ENCODE peak calls at places on chromosomes 2 and 18, in six cellular contexts. One of them, this sample, is unnamed.

GRCh38 chr18:13099113-13099512 is 108.0 kb downstream of the CEP192 start:
- DNase-seq in AG04450: no peak
- DNase-seq in ovary: no peak
- DNase-seq in cardiac fibroblast: no peak
- DNase-seq in trophoblast cell: no peak
- DNase-seq in CD4-positive, alpha-beta memory T cell: no peak
- DNase-seq in this sample: no peak

GRCh38 chr2:186588940-186589732 is 720 bp upstream of the ITGAV start:
- DNase-seq in AG04450: no peak
- DNase-seq in ovary: peak
- DNase-seq in cardiac fibroblast: no peak
- DNase-seq in trophoblast cell: no peak
- DNase-seq in CD4-positive, alpha-beta memory T cell: no peak
- DNase-seq in this sample: no peak

GRCh38 chr2:217989221-217989948 is 13.4 kb downstream of the TNS1 start:
- DNase-seq in AG04450: no peak
- DNase-seq in ovary: no peak
- DNase-seq in cardiac fibroblast: no peak
- DNase-seq in trophoblast cell: no peak
- DNase-seq in CD4-positive, alpha-beta memory T cell: no peak
- DNase-seq in this sample: peak

GRCh38 chr2:67840460-67841068 is 222.2 kb downstream of the C1D start:
- DNase-seq in AG04450: peak
- DNase-seq in ovary: peak
- DNase-seq in cardiac fibroblast: peak
- DNase-seq in trophoblast cell: peak
- DNase-seq in CD4-positive, alpha-beta memory T cell: no peak
- DNase-seq in this sample: peak

GRCh38 chr2:44638649-44639048 is 276.9 kb downstream of the CAMKMT start:
- DNase-seq in AG04450: no peak
- DNase-seq in ovary: no peak
- DNase-seq in cardiac fibroblast: no peak
- DNase-seq in trophoblast cell: no peak
- DNase-seq in CD4-positive, alpha-beta memory T cell: no peak
- DNase-seq in this sample: no peak

GRCh38 chr2:193556766-193557470 is 1362.2 kb upstream of the TMEFF2 start:
- DNase-seq in AG04450: no peak
- DNase-seq in ovary: no peak
- DNase-seq in cardiac fibroblast: no peak
- DNase-seq in trophoblast cell: no peak
- DNase-seq in CD4-positive, alpha-beta memory T cell: no peak
- DNase-seq in this sample: no peak

GRCh38 chr18:57629399-57629798 is 7.8 kb upstream of the NARS1 start:
- DNase-seq in AG04450: no peak
- DNase-seq in ovary: no peak
- DNase-seq in cardiac fibroblast: no peak
- DNase-seq in trophoblast cell: no peak
- DNase-seq in CD4-positive, alpha-beta memory T cell: no peak
- DNase-seq in this sample: no peak

GRCh38 chr2:127826047-127826446 is 15.1 kb upstream of the WDR33 start:
- DNase-seq in AG04450: no peak
- DNase-seq in ovary: no peak
- DNase-seq in cardiac fibroblast: no peak
- DNase-seq in trophoblast cell: no peak
- DNase-seq in CD4-positive, alpha-beta memory T cell: no peak
- DNase-seq in this sample: no peak

GRCh38 chr2:191351921-191352320 is 106.7 kb downstream of the MYO1B start:
- DNase-seq in AG04450: no peak
- DNase-seq in ovary: no peak
- DNase-seq in cardiac fibroblast: no peak
- DNase-seq in trophoblast cell: no peak
- DNase-seq in CD4-positive, alpha-beta memory T cell: no peak
- DNase-seq in this sample: no peak

GRCh38 chr2:182980652-182981051 is 57.6 kb downstream of the NCKAP1 start:
- DNase-seq in AG04450: no peak
- DNase-seq in ovary: no peak
- DNase-seq in cardiac fibroblast: no peak
- DNase-seq in trophoblast cell: no peak
- DNase-seq in CD4-positive, alpha-beta memory T cell: no peak
- DNase-seq in this sample: no peak

GRCh38 chr2:156157670-156158069 is 174.9 kb downstream of the NR4A2 start:
- DNase-seq in AG04450: no peak
- DNase-seq in ovary: no peak
- DNase-seq in cardiac fibroblast: no peak
- DNase-seq in trophoblast cell: no peak
- DNase-seq in CD4-positive, alpha-beta memory T cell: no peak
- DNase-seq in this sample: no peak

GRCh38 chr18:22322251-22322691 is 95.4 kb downstream of the CTAGE1 start:
- DNase-seq in AG04450: no peak
- DNase-seq in ovary: peak
- DNase-seq in cardiac fibroblast: peak
- DNase-seq in trophoblast cell: no peak
- DNase-seq in CD4-positive, alpha-beta memory T cell: no peak
- DNase-seq in this sample: no peak

GRCh38 chr2:199581935-199582336 is 124.2 kb upstream of the SATB2 start:
- DNase-seq in AG04450: no peak
- DNase-seq in ovary: no peak
- DNase-seq in cardiac fibroblast: peak
- DNase-seq in trophoblast cell: no peak
- DNase-seq in CD4-positive, alpha-beta memory T cell: no peak
- DNase-seq in this sample: no peak

GRCh38 chr2:199583676-199584075 is 125.9 kb upstream of the SATB2 start:
- DNase-seq in AG04450: no peak
- DNase-seq in ovary: no peak
- DNase-seq in cardiac fibroblast: no peak
- DNase-seq in trophoblast cell: no peak
- DNase-seq in CD4-positive, alpha-beta memory T cell: no peak
- DNase-seq in this sample: no peak

GRCh38 chr2:199581504-199581903 is 123.8 kb upstream of the SATB2 start:
- DNase-seq in AG04450: no peak
- DNase-seq in ovary: no peak
- DNase-seq in cardiac fibroblast: no peak
- DNase-seq in trophoblast cell: no peak
- DNase-seq in CD4-positive, alpha-beta memory T cell: no peak
- DNase-seq in this sample: no peak
- H3K4me3 ChIP-seq in AG04450: peak
- H3K4me3 ChIP-seq in ovary: peak
- H3K4me3 ChIP-seq in cardiac fibroblast: no peak
- H3K4me3 ChIP-seq in trophoblast cell: no peak
- H3K4me3 ChIP-seq in CD4-positive, alpha-beta memory T cell: no peak
- H3K4me3 ChIP-seq in this sample: no peak

GRCh38 chr2:97805776-97806175 is 92.4 kb downstream of the ZAP70 start:
- DNase-seq in AG04450: no peak
- DNase-seq in ovary: no peak
- DNase-seq in cardiac fibroblast: no peak
- DNase-seq in trophoblast cell: no peak
- DNase-seq in CD4-positive, alpha-beta memory T cell: no peak
- DNase-seq in this sample: no peak

GRCh38 chr2:97812916-97813315 is 99.5 kb downstream of the ZAP70 start:
- DNase-seq in AG04450: no peak
- DNase-seq in ovary: no peak
- DNase-seq in cardiac fibroblast: no peak
- DNase-seq in trophoblast cell: no peak
- DNase-seq in CD4-positive, alpha-beta memory T cell: no peak
- DNase-seq in this sample: peak

GRCh38 chr2:97806738-97807618 is 93.6 kb downstream of the ZAP70 start:
- DNase-seq in AG04450: peak
- DNase-seq in ovary: peak
- DNase-seq in cardiac fibroblast: peak
- DNase-seq in trophoblast cell: peak
- DNase-seq in CD4-positive, alpha-beta memory T cell: peak
- DNase-seq in this sample: peak

GRCh38 chr2:97808816-97809215 is 95.4 kb downstream of the ZAP70 start:
- DNase-seq in AG04450: no peak
- DNase-seq in ovary: no peak
- DNase-seq in cardiac fibroblast: no peak
- DNase-seq in trophoblast cell: no peak
- DNase-seq in CD4-positive, alpha-beta memory T cell: no peak
- DNase-seq in this sample: no peak
- H3K4me3 ChIP-seq in AG04450: no peak
- H3K4me3 ChIP-seq in ovary: no peak
- H3K4me3 ChIP-seq in cardiac fibroblast: no peak
- H3K4me3 ChIP-seq in trophoblast cell: no peak
- H3K4me3 ChIP-seq in CD4-positive, alpha-beta memory T cell: no peak
- H3K4me3 ChIP-seq in this sample: no peak

GRCh38 chr2:41856946-41857345 is 190.9 kb upstream of the PKDCC start:
- DNase-seq in AG04450: no peak
- DNase-seq in ovary: no peak
- DNase-seq in cardiac fibroblast: no peak
- DNase-seq in trophoblast cell: no peak
- DNase-seq in CD4-positive, alpha-beta memory T cell: no peak
- DNase-seq in this sample: no peak
- H3K4me3 ChIP-seq in AG04450: no peak
- H3K4me3 ChIP-seq in ovary: no peak
- H3K4me3 ChIP-seq in cardiac fibroblast: no peak
- H3K4me3 ChIP-seq in trophoblast cell: no peak
- H3K4me3 ChIP-seq in CD4-positive, alpha-beta memory T cell: no peak
- H3K4me3 ChIP-seq in this sample: no peak

GRCh38 chr2:200380139-200380561 is 73.7 kb downstream of the SPATS2L start:
- DNase-seq in AG04450: no peak
- DNase-seq in ovary: no peak
- DNase-seq in cardiac fibroblast: no peak
- DNase-seq in trophoblast cell: no peak
- DNase-seq in CD4-positive, alpha-beta memory T cell: no peak
- DNase-seq in this sample: no peak
- H3K4me3 ChIP-seq in AG04450: no peak
- H3K4me3 ChIP-seq in ovary: no peak
- H3K4me3 ChIP-seq in cardiac fibroblast: no peak
- H3K4me3 ChIP-seq in trophoblast cell: no peak
- H3K4me3 ChIP-seq in CD4-positive, alpha-beta memory T cell: no peak
- H3K4me3 ChIP-seq in this sample: no peak

This sample was measured in Jurkat, Clone E6-1.